ENCODE peak calls at places on chromosomes 1 and 21, in ten cellular contexts. X, Q, H, D, M, V, A, B, S and P are unnamed samples.
A peak's percentile ranks its signal among the peaks of the same experiment; 100 is the strongest.

GRCh38 chr1:232127190-232127589 is 500.6 kb downstream of the DISC1 start:
- DNase-seq in X (peak; percentile 76), Q (no peak), H (peak; percentile 58), D (no peak), M (no peak), V (no peak), A (no peak), B (no peak), S (peak; percentile 89), P (peak; percentile 94)

GRCh38 chr1:83606416-83606955 is 392.4 kb downstream of the TTLL7 start:
- DNase-seq in X (no peak), Q (no peak), H (no peak), D (no peak), M (no peak), V (no peak), A (no peak), B (no peak), S (no peak), P (no peak)

GRCh38 chr1:94851571-94851970 is 31.4 kb downstream of the SLC44A3 start:
- DNase-seq in X (no peak), Q (no peak), H (no peak), D (no peak), M (no peak), V (no peak), A (no peak), B (no peak), S (no peak), P (no peak)

GRCh38 chr1:44276006-44276405 is 62.7 kb downstream of the DMAP1 start:
- DNase-seq in X (no peak), Q (no peak), H (peak; percentile 21), D (no peak), M (peak; percentile 89), V (no peak), A (no peak), B (no peak), S (no peak), P (no peak)

GRCh38 chr1:33361553-33362262 is 40.8 kb upstream of the A3GALT2 start:
- DNase-seq in X (no peak), Q (no peak), H (no peak), D (no peak), M (peak; percentile 4), V (no peak), A (no peak), B (no peak), S (no peak), P (no peak)

GRCh38 chr1:41722184-41722583 is 196.5 kb downstream of the HIVEP3 start:
- DNase-seq in X (no peak), Q (no peak), H (no peak), D (no peak), M (no peak), V (no peak), A (no peak), B (no peak), S (no peak), P (no peak)

GRCh38 chr1:158691907-158692306 is 5.4 kb upstream of the SPTA1 start:
- DNase-seq in X (no peak), Q (no peak), H (no peak), D (no peak), M (no peak), V (no peak), A (no peak), B (no peak), S (no peak), P (no peak)

GRCh38 chr1:236603896-236604217 is 459 bp downstream of the HEATR1 start:
- DNase-seq in X (no peak), Q (no peak), H (no peak), D (no peak), M (no peak), V (no peak), A (no peak), B (no peak), S (peak; percentile 26), P (peak; percentile 2)

GRCh38 chr21:44527156-44527982 is 12.6 kb downstream of the KRTAP10-1 start:
- DNase-seq in X (no peak), Q (no peak), H (no peak), D (no peak), M (no peak), V (no peak), A (no peak), B (no peak), S (no peak), P (no peak)

GRCh38 chr1:183699643-183700160 is 46.6 kb upstream of the APOBEC4 start:
- DNase-seq in X (peak; percentile 64), Q (no peak), H (no peak), D (no peak), M (no peak), V (no peak), A (no peak), B (no peak), S (peak; percentile 82), P (peak; percentile 42)